ENCODE peak calls at places on chromosomes 3 and 15, in five cellular contexts. T is amygdala; Q is adrenal gland; O is AG08395; Z is activated T-helper 1 cell treated with anti-CD3 and anti-CD28 coated beads, Interleukin-12 subunit alpha, Interleukin-12 subunit beta, Interleukin-2, Interleukin-4 antibody, amounts not matched to agents 30 ng/mL and 10 ng/mL and 1 ng/mL, durations not matched to agents 14 hours and 24 hours and 36 hours. A is an unnamed sample.

GRCh38 chr3:58027704-58028317 is 19.6 kb downstream of the FLNB start:
- DNase-seq in T (no peak), Q (no peak), O (no peak), Z (no peak), A (no peak)

GRCh38 chr15:70478251-70478990 is 284.9 kb downstream of the UACA start:
- DNase-seq in T (no peak), Q (peak), O (no peak), Z (no peak), A (no peak)

GRCh38 chr15:91142097-91142744 is 42.2 kb downstream of the SV2B start:
- DNase-seq in T (no peak), Q (no peak), O (no peak), Z (no peak), A (peak)

GRCh38 chr3:52792961-52793695 is 1.5 kb upstream of the ITIH3 start:
- DNase-seq in T (no peak), Q (no peak), O (peak), Z (no peak), A (no peak)

GRCh38 chr3:184186184-184186901 is at the start of gene ABCF3:
- DNase-seq in T (no peak), Q (peak), O (peak), Z (no peak), A (peak)

GRCh38 chr3:172564499-172564898 is 41.3 kb upstream of the TNFSF10 start:
- DNase-seq in T (no peak), Q (no peak), O (no peak), Z (no peak), A (no peak)

GRCh38 chr3:196996454-196997265 is 28.0 kb upstream of the PIGZ start:
- DNase-seq in T (no peak), Q (no peak), O (no peak), Z (no peak), A (no peak)

GRCh38 chr15:38454687-38455071 is 752 bp downstream of the FAM98B start:
- DNase-seq in T (no peak), Q (no peak), O (no peak), Z (no peak), A (no peak)

GRCh38 chr3:115074502-115074901 is 72.6 kb downstream of the ZBTB20 start:
- DNase-seq in T (no peak), Q (no peak), O (no peak), Z (no peak), A (peak)

GRCh38 chr3:166013073-166013679 is 176.0 kb upstream of the BCHE start:
- DNase-seq in T (no peak), Q (no peak), O (no peak), Z (no peak), A (peak)

GRCh38 chr3:102078864-102079808 is 229.8 kb downstream of the NFKBIZ start:
- DNase-seq in T (no peak), Q (no peak), O (no peak), Z (no peak), A (peak)

GRCh38 chr15:99385865-99386264 is 134.6 kb downstream of the LRRC28 start:
- DNase-seq in T (no peak), Q (peak), O (peak), Z (peak), A (peak)

GRCh38 chr15:62626903-62627302 is 415.6 kb upstream of the TPM1 start:
- DNase-seq in T (no peak), Q (no peak), O (no peak), Z (no peak), A (no peak)

GRCh38 chr3:194976049-194976451 is 290.4 kb downstream of the FAM43A start:
- DNase-seq in T (no peak), Q (no peak), O (no peak), Z (no peak), A (no peak)

GRCh38 chr15:29734917-29735572 is 87.2 kb downstream of the TJP1 start:
- DNase-seq in T (no peak), Q (no peak), O (no peak), Z (no peak), A (no peak)

GRCh38 chr3:89306535-89306934 is 199.1 kb downstream of the EPHA3 start:
- DNase-seq in T (no peak), Q (no peak), O (no peak), Z (no peak), A (no peak)

GRCh38 chr15:72474466-72474911 is 359 bp downstream of the ARIH1 start:
- DNase-seq in T (no peak), Q (no peak), O (no peak), Z (no peak), A (no peak)

GRCh38 chr15:47473857-47474256 is 243.4 kb upstream of the SEMA6D start:
- DNase-seq in T (peak), Q (peak), O (peak), Z (no peak), A (no peak)

GRCh38 chr15:82952156-82953081 is at the start of gene HOMER2:
- DNase-seq in T (no peak), Q (peak), O (peak), Z (no peak), A (no peak)

GRCh38 chr3:17585561-17586325 is 156.7 kb downstream of the TBC1D5 start:
- DNase-seq in T (no peak), Q (no peak), O (no peak), Z (no peak), A (peak)